ENCODE peak calls at places on chromosomes 16 and 17, in ten cellular contexts. M is K562, X is HFF-Myc, W is HFFc6, D is GM06990, Y is Calu3, P is omental fat pad, I is heart left ventricle, U is body of pancreas, C is cardiac fibroblast. K is an unnamed sample.

GRCh38 chr17:28446716-28447395 is 26.6 kb upstream of the SLC13A2 start:
- DNase-seq in Y (peak), D (no peak), X (no peak), U (no peak), W (no peak), I (no peak), C (no peak), M (no peak), P (no peak), K (no peak)

GRCh38 chr16:75237398-75238131 is 13.9 kb downstream of the BCAR1 start:
- DNase-seq in X (no peak), U (no peak), P (no peak), I (no peak), C (no peak), D (no peak), M (no peak), W (no peak), Y (no peak), K (no peak)

GRCh38 chr16:9075299-9076071 is 16.0 kb upstream of the HAPSTR1 start:
- DNase-seq in X (no peak), D (no peak), W (no peak), U (no peak), P (no peak), Y (no peak), C (no peak), M (no peak), I (no peak), K (no peak)

GRCh38 chr17:32349503-32349853 is 479 bp upstream of the ZNF207 start:
- DNase-seq in Y (no peak), M (no peak), I (peak), P (no peak), X (no peak), D (no peak), C (peak), W (no peak), U (peak), K (no peak)

GRCh38 chr17:55609737-55610201 is 98.5 kb upstream of the SMIM36 start:
- DNase-seq in P (no peak), U (peak), I (no peak), Y (no peak), C (peak), X (no peak), D (no peak), W (peak), M (no peak), K (no peak)

GRCh38 chr16:81424761-81425160 is 19.8 kb upstream of the CMIP start:
- DNase-seq in M (no peak), C (no peak), D (no peak), P (no peak), I (no peak), Y (peak), W (no peak), X (no peak), U (peak), K (no peak)

GRCh38 chr17:4480929-4481898 is 17.5 kb upstream of the SPNS2 start:
- DNase-seq in X (no peak), I (no peak), Y (no peak), W (no peak), D (no peak), C (no peak), U (no peak), M (no peak), P (no peak), K (no peak)

GRCh38 chr16:10297341-10298006 is 88.4 kb upstream of the ATF7IP2 start:
- DNase-seq in C (no peak), P (no peak), W (no peak), U (peak), M (no peak), X (no peak), Y (no peak), I (no peak), D (peak), K (no peak)

GRCh38 chr16:57239089-57239488 is 6.0 kb upstream of the ARL2BP start:
- DNase-seq in U (no peak), I (no peak), M (no peak), W (no peak), P (no peak), D (no peak), X (no peak), C (no peak), Y (no peak), K (no peak)

GRCh38 chr17:10305336-10306096 is 67.3 kb downstream of the MYH13 start:
- DNase-seq in U (no peak), X (no peak), P (no peak), W (no peak), M (no peak), Y (no peak), I (no peak), C (peak), D (no peak), K (no peak)

GRCh38 chr16:86222965-86223551 is 287.3 kb upstream of the FOXF1 start:
- DNase-seq in M (no peak), Y (no peak), W (peak), U (no peak), C (peak), X (peak), P (no peak), I (no peak), D (no peak), K (no peak)

GRCh38 chr17:68205251-68205807 is 42.5 kb upstream of the AMZ2 start:
- DNase-seq in W (peak), D (peak), M (peak), Y (peak), U (peak), X (peak), P (peak), C (peak), I (peak), K (peak)

GRCh38 chr17:40538019-40538935 is 27.0 kb downstream of the CCR7 start:
- DNase-seq in D (no peak), P (no peak), I (peak), U (peak), X (no peak), W (no peak), M (no peak), C (no peak), Y (no peak), K (peak)

GRCh38 chr17:3813171-3813570 is 12.2 kb upstream of the ITGAE start:
- DNase-seq in P (no peak), I (no peak), U (no peak), D (no peak), X (no peak), M (no peak), Y (no peak), C (no peak), W (no peak), K (no peak)

GRCh38 chr17:80678621-80679020 is 134.0 kb downstream of the RPTOR start:
- DNase-seq in X (no peak), U (no peak), C (peak), D (no peak), M (no peak), Y (no peak), I (no peak), W (peak), P (no peak), K (no peak)

GRCh38 chr16:81265658-81266451 is 27.4 kb downstream of the BCO1 start:
- DNase-seq in D (no peak), U (peak), I (peak), W (no peak), P (no peak), Y (no peak), C (peak), X (no peak), M (no peak), K (peak)

GRCh38 chr17:40348562-40349476 is 15.7 kb downstream of the GJD3 start:
- DNase-seq in U (peak), M (no peak), I (peak), W (no peak), D (no peak), X (no peak), C (no peak), Y (no peak), P (no peak), K (peak)

GRCh38 chr16:12160815-12161550 is 184.4 kb downstream of the SNX29 start:
- DNase-seq in D (peak), X (no peak), M (no peak), I (no peak), W (no peak), P (no peak), C (no peak), Y (no peak), U (no peak), K (no peak)

GRCh38 chr17:8359769-8360168 is 16.7 kb downstream of the KRABD2 start:
- DNase-seq in X (peak), D (no peak), P (no peak), W (peak), Y (no peak), C (peak), I (peak), M (peak), U (no peak), K (no peak)

GRCh38 chr16:87416826-87417471 is 24.8 kb downstream of the MAP1LC3B start:
- DNase-seq in Y (peak), D (no peak), X (no peak), W (peak), I (no peak), C (peak), U (peak), P (no peak), M (no peak), K (peak)

GRCh38 chr17:78300962-78301820 is 58.7 kb downstream of the SOCS3 start:
- DNase-seq in P (no peak), D (no peak), W (no peak), I (no peak), Y (no peak), X (no peak), U (no peak), C (no peak), M (no peak), K (no peak)

GRCh38 chr17:3788200-3788599 is 12.8 kb downstream of the ITGAE start:
- DNase-seq in I (no peak), X (no peak), Y (no peak), W (no peak), D (no peak), P (no peak), U (no peak), M (no peak), C (no peak), K (no peak)

GRCh38 chr17:80322864-80323263 is 62.2 kb downstream of the RNF213 start:
- DNase-seq in C (no peak), P (no peak), U (no peak), X (no peak), W (no peak), M (no peak), Y (no peak), I (no peak), D (no peak), K (no peak)

GRCh38 chr16:87324411-87325275 is 7.5 kb upstream of the C16orf95 start:
- DNase-seq in C (peak), I (no peak), P (no peak), M (peak), Y (peak), D (no peak), U (peak), X (no peak), W (no peak), K (no peak)

GRCh38 chr17:6327007-6327406 is 107.9 kb downstream of the AIPL1 start:
- DNase-seq in P (no peak), U (no peak), C (no peak), Y (no peak), X (no peak), W (no peak), D (no peak), M (no peak), I (peak), K (peak)

GRCh38 chr17:32876414-32877163 is at the start of gene MYO1D:
- DNase-seq in P (peak), C (no peak), D (peak), U (peak), I (peak), X (no peak), M (peak), Y (peak), W (no peak), K (peak)

GRCh38 chr17:65028537-65028843 is 28.1 kb downstream of the GNA13 start:
- DNase-seq in D (no peak), W (no peak), I (no peak), C (no peak), X (no peak), U (no peak), M (no peak), P (no peak), Y (no peak), K (no peak)

GRCh38 chr16:57446530-57447141 is 549 bp downstream of the CIAPIN1 start:
- DNase-seq in X (no peak), Y (peak), M (peak), P (no peak), W (peak), U (peak), C (peak), D (no peak), I (peak), K (peak)

GRCh38 chr17:40015005-40015997 is at the start of gene CSF3:
- DNase-seq in M (no peak), W (no peak), D (no peak), C (peak), P (no peak), U (no peak), X (no peak), I (no peak), Y (peak), K (no peak)

GRCh38 chr16:82801361-82801760 is 174.6 kb downstream of the CDH13 start:
- DNase-seq in P (no peak), Y (no peak), X (no peak), M (no peak), C (no peak), W (no peak), U (no peak), I (no peak), D (no peak), K (no peak)

GRCh38 chr17:3885970-3886369 is 6.9 kb downstream of the CAMKK1 start:
- DNase-seq in I (no peak), Y (no peak), D (no peak), P (no peak), M (no peak), U (no peak), X (no peak), C (peak), W (peak), K (no peak)

DNA sequence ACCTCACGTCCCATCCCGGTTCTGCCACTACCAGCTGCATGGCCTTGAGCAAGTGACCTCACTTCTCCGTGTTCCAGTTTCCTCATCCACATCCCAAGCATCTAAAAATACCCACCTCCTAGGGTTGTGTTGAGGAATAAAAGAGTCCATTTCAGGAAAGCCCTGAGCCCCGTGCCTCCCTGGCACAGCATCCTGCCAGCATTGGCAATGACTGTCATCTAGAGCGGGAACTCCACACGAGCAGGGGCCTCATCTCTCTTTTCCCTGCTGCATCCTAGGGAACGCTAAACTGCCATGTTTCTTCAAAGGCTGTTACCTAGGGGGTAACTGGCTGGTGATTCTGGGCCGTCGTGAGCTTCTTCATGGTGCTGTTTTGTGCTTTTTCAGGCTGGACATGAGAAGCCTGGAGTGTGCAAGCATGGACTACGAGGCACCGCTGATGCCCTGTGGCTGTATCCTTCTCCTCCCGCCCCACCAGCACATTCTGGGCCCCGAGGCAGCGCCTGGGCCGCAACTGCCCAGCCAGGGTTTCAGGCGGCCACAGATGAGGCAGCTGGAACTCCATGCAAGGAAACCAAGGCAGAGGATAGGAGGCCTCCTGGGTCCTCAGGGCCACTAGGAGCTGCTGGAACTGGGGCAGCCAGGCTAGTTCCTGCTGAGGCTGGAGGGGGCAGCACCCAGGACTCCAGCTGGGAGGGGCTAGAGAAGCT is 221.4 kb downstream of the KATNIP start:
- DNase-seq in X (no peak), Y (no peak), U (no peak), M (no peak), I (no peak), P (no peak), C (no peak), D (no peak), W (no peak), K (no peak)
- TF ChIP-seq CTCF in X (no peak), Y (no peak), U (no peak), M (no peak), I (no peak), P (no peak), C (no peak), D (no peak), W (no peak), K (no peak)

GRCh38 chr16:2786061-2786825 is 1.1 kb downstream of the PRSS33 start:
- DNase-seq in U (no peak), X (no peak), Y (peak), I (no peak), M (no peak), P (peak), C (no peak), D (no peak), W (no peak), K (no peak)

GRCh38 chr16:2783581-2784375 is 3.6 kb downstream of the PRSS33 start:
- DNase-seq in I (no peak), M (no peak), C (no peak), Y (no peak), U (no peak), W (no peak), P (peak), X (no peak), D (no peak), K (no peak)

GRCh38 chr16:2786826-2787151 is 571 bp downstream of the PRSS33 start:
- DNase-seq in I (no peak), U (no peak), X (no peak), Y (no peak), D (no peak), C (no peak), M (no peak), P (peak), W (no peak), K (no peak)

GRCh38 chr16:2784536-2785100 is 2.7 kb downstream of the PRSS33 start:
- DNase-seq in U (no peak), X (no peak), I (no peak), W (no peak), P (peak), D (no peak), Y (no peak), M (no peak), C (no peak), K (no peak)

DNA sequence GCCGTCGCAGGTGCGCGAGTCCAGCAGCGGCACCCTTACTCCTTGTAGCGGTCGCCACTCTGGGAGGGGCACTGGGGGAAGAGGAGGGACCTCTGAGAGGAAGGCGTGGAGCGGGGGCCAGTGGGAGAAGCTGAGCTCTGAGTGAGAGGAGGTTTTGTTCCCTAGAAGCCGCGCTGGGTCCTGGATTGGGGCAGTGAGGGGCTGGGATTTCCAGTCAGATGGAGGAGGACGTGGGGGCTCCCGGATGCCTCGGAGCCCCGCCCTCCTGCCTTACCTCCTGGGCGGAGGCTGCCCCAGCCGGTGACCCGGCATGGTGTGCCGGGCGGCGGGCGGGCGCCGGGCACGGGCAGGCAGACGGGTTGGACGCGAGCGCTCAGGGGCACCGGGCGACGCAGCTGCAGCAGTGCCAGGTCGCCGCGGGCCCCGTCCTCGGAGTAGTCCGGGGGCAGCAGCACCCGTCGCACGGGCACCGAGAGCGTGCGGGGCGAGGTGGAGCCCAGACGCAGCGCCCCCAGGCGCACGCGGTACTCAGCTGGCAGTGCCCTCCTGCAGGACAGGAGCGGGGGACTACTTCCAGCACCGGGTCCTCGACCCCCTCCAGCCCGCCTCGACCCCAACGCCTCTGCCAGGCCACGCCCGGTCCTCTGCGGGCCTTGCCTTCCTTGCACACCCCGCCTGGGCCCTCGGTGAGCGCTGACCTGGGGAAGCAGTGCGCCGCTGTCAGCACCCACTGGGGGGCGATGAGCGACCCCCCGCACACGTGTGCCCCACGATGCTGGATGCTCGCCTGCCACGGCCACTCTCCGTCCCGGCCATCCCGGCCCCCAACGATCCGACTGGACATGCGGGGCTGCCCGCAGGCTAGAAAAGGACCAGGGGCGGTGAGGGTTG is 2.0 kb downstream of the PRSS33 start:
- DNase-seq in X (no peak), C (no peak), U (no peak), W (no peak), I (no peak), D (no peak), M (peak), P (peak), Y (peak), K (no peak)
- TF ChIP-seq CTCF in X (peak), C (no peak), U (no peak), W (peak), I (no peak), D (peak), M (peak), P (no peak), Y (peak), K (no peak)

DNA sequence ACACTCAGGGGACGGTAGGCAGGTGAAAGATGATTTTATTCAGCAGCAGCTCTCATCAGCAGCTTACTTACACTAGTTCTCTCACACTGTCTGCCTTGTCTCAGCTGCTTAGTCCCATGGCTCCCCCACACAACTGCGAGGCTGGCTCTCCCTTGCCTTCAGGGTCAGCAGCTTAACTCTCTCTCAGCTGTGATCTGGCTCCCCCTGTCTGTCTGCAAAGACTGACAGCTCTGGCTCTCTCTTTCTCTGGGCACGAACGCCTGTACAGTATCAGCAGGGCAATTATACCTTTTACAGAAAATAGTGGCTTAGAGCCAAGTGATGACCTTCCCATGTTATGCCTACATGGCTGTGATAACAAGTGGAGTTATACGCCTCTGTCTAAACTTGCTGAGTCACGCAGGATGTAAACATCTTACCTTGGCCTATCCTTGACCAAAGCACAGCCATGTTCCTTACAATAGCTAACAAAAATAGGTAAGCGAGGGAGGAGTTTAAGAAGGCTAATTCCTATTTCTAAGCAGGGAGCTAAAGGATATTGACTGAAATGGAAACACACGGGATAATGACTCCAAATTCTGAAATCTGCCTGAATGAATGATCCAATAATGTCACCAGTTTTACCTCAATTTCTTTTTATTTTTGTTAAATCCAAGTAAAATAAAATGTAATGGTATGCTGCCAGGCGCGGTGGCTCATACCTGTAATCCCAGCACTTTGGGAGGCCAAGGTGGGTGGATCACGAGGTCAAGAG is 1.1 kb upstream of the NDUFAB1 start:
- DNase-seq in D (peak), I (no peak), P (no peak), U (no peak), M (peak), X (no peak), C (peak), Y (peak), W (peak), K (peak)
- TF ChIP-seq CTCF in D (peak), I (peak), P (no peak), U (peak), M (peak), X (peak), C (peak), Y (no peak), W (no peak), K (peak)

DNA sequence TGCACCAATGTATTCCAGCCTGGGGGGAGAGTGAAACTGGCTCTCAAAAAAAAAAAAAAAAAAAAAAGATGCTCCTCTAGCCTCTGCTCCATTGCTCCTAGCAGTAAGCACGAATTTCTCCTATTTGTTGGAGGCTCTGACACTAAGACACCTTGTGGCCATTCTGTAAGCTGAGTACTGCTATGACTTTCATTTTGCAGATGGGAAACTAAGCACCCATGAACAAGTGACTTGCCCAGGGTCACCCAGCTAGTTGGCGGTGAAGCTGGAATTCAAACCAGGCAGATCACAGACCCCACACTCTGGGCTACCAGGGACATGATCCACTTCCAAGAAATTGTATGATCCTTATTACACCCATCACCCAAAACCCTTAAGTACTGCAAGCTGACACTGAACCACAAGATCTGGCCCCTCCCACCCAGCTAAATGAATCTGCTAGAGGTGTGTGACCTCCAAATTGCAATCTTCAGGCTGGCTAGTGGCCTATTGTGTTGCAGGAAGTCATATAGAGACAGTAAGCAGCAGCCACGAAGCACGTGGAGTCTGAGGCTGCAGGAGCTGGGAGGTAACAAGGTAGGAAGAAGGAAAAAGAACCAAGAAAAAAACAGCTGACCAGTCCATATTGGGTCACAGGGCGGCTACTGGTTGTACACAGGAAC is 209.4 kb downstream of the XYLT1 start:
- DNase-seq in M (no peak), U (no peak), I (no peak), X (no peak), W (no peak), P (no peak), D (no peak), C (no peak), Y (no peak), K (no peak)
- TF ChIP-seq CTCF in M (no peak), U (no peak), I (no peak), X (no peak), W (no peak), P (no peak), D (no peak), C (no peak), Y (no peak), K (no peak)

K was measured in left ventricle myocardium inferior.